ENCODE peak calls at places on chromosomes 6 and 20, in four cellular contexts. J is HCT116, L is GM12878, K is HepG2. O is an unnamed sample.

GRCh38 chr6:89921691-89922090 is 27.4 kb downstream of the GJA10 start:
- DNase-seq in J (peak), L (no peak), K (no peak), O (no peak)

GRCh38 chr6:142207265-142207877 is 60.3 kb downstream of the VTA1 start:
- DNase-seq in J (peak), L (no peak), K (peak), O (peak)

GRCh38 chr6:166996406-166996805 is 2.8 kb upstream of the CEP43 start:
- DNase-seq in J (no peak), L (no peak), K (peak), O (no peak)

GRCh38 chr20:4795394-4795793 is 73.7 kb downstream of the PRND start:
- DNase-seq in J (peak), L (no peak), K (peak), O (no peak)

GRCh38 chr20:11890331-11891080 is 27.2 kb upstream of the BTBD3 start:
- DNase-seq in J (peak), L (peak), K (peak), O (peak)

GRCh38 chr6:20319520-20320357 is 81.9 kb upstream of the E2F3 start:
- DNase-seq in J (no peak), L (peak), K (no peak), O (no peak)

GRCh38 chr6:11900662-11901598 is 111.2 kb upstream of the HIVEP1 start:
- DNase-seq in J (no peak), L (no peak), K (no peak), O (peak)

GRCh38 chr20:1657556-1658334 is at the start of gene SIRPG:
- DNase-seq in J (no peak), L (no peak), K (no peak), O (no peak)

GRCh38 chr20:13274311-13274965 is 53.4 kb downstream of the ISM1 start:
- DNase-seq in J (no peak), L (no peak), K (no peak), O (no peak)

GRCh38 chr20:20593447-20594170 is 118.8 kb downstream of the RALGAPA2 start:
- DNase-seq in J (peak), L (no peak), K (peak), O (peak)

GRCh38 chr6:93424303-93425064 is 5.1 kb upstream of the EPHA7 start:
- DNase-seq in J (no peak), L (no peak), K (no peak), O (peak)

GRCh38 chr20:36607586-36608387 is 2.2 kb downstream of the RAB5IF start:
- DNase-seq in J (no peak), L (no peak), K (peak), O (no peak)

GRCh38 chr20:25437153-25437581 is 29.7 kb downstream of the GINS1 start:
- DNase-seq in J (no peak), L (no peak), K (no peak), O (peak)

GRCh38 chr6:24323632-24324337 is 34.1 kb downstream of the DCDC2 start:
- DNase-seq in J (no peak), L (no peak), K (peak), O (no peak)

GRCh38 chr6:45718901-45719300 is 296.8 kb downstream of the CLIC5 start:
- DNase-seq in J (no peak), L (no peak), K (no peak), O (no peak)

GRCh38 chr6:70059047-70059719 is 192.8 kb downstream of the COL19A1 start:
- DNase-seq in J (no peak), L (no peak), K (no peak), O (no peak)

GRCh38 chr6:110965629-110966229 is 7.2 kb downstream of the GTF3C6 start:
- DNase-seq in J (no peak), L (no peak), K (no peak), O (no peak)

GRCh38 chr6:167314180-167314821 is 10.6 kb upstream of the TTLL2 start:
- DNase-seq in J (no peak), L (no peak), K (no peak), O (no peak)

GRCh38 chr6:33209856-33210255 is 1.6 kb downstream of the RING1 start:
- DNase-seq in J (no peak), L (no peak), K (no peak), O (no peak)

GRCh38 chr6:25640871-25641270 is 11.1 kb upstream of the SCGN start:
- DNase-seq in J (no peak), L (no peak), K (no peak), O (no peak)

GRCh38 chr6:7051780-7052440 is 55.9 kb upstream of the RREB1 start:
- DNase-seq in J (no peak), L (no peak), K (no peak), O (peak)

GRCh38 chr20:49915380-49916145 is at the start of gene SPATA2:
- DNase-seq in J (peak), L (peak), K (peak), O (peak)
- TF ChIP-seq JUND in J (no peak), L (no peak), K (peak), O (no peak)

DNA sequence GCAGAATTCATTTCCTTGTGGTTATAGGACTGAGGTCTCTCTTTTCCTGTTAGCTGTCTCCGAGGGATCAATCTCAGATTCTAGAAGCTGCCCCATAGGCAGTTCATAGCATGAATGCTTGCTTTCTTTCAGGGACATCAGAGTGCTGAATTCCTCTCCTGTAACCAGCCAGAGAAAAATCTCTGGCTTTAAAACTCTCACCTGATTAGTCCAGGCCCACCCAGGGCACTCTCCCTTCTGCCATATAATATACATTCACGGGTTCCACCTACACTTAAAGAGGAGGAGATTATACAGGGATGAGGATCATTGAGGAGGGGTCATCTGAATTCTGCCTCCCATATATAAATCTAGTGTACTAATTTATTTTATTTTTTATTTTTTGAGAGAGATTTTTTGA is 2.1 kb upstream of the KCNS1 start:
- DNase-seq in J (no peak), L (no peak), K (no peak), O (no peak)
- TF ChIP-seq JUND in J (no peak), L (no peak), K (no peak), O (no peak)

DNA sequence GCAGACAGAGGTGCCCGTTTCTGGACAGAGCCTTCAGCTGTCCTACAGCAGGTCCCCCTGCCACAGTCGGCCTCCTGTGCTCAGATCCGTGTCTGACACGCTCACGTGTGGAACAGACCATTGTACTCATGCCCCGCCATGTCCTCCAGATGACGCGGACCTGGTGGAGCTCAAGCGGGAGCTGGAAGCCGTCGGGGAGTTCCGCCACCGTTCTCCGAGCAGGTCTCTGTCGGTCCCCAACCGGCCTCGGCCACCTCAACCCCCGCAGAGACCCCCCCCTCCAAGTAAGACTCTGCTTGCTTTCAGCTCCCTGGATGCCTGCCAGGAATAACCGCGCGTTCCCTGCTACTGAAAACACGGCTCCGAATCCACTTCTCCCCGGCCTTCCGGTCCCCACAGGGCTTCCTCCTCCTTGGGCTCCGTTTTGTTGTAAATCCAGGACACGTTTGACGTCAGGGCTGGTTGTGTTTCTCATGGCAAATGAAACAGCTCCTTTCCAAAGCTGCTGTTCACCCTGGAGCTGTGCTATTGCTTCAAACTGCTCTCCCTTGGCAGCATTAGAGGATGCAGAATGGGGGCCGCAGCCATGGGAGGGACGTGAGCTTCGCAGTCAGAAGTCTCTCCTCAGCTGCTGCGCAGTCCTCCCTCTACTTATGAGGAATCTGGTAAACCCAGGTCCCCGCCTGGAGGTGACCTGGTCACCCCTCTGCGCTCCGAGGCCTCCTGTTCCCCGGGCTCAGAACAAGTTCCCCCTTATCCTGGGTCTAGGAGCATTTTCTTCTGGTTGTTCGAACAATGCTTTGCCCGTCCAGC is 81.2 kb downstream of the SERAC1 start:
- DNase-seq in J (no peak), L (no peak), K (no peak), O (no peak)
- TF ChIP-seq JUND in J (no peak), L (no peak), K (no peak), O (no peak)

GRCh38 chr6:4637691-4638433 is 138.3 kb upstream of the CDYL start:
- DNase-seq in J (peak), L (peak), K (no peak), O (no peak)
- TF ChIP-seq JUND in J (peak), L (no peak), K (no peak), O (no peak)

GRCh38 chr20:24194133-24194532 is 205.6 kb upstream of the GGTLC1 start:
- DNase-seq in J (no peak), L (no peak), K (no peak), O (no peak)
- TF ChIP-seq JUND in J (no peak), L (no peak), K (no peak), O (no peak)

DNA sequence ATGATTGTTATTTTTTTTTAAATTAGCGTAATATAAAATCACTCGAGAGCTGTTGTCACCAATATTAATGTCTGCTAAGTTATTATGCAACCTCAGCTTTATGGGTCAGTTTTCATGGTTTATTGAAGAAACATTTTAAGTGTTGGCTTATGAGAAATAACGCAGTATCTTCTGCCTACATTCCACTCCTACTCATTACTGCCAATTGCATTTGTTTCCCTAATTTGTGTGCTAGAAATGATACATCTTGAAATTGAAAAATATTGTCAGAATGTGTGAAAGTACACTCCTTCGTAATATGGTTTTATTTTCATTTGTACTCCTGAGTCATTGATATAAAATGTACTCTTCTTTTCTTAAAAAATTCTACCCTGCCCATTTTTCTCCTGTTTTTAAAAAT is 333.3 kb upstream of the HSF2 start:
- DNase-seq in J (no peak), L (no peak), K (no peak), O (no peak)
- TF ChIP-seq JUND in J (no peak), L (no peak), K (no peak), O (no peak)

DNA sequence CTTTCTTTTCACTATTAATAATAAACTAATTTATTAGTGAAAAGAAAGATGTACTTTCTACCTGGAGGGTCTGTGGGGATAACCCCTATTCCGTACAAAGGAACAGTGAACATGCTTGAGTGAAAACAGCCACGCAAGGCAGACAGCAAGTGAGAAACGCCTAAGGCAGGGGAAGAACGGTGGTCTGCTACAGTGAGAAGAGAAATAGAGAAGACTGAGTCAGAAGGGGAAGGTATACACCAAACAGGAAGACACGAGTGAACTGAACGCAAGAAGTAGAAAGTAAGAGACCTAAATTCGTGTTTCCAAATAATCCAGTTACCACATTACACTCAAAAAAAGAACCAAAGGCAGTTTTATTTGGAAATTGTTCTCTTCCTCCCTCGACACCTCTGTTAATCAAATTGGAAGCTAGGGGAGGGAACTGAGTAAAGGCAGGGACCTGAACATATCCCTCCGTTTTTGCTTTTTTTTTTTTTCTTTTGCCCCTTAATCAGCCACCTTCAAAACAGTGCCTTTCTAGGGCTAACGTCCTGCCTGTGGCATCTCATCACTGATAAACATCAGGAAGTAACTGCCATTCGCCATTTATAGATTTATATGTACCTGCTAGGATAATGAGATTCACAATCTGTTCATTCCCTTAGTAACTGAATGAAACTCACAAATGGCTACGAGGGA is 48.9 kb downstream of the ATXN1 start:
- DNase-seq in J (no peak), L (no peak), K (no peak), O (no peak)
- TF ChIP-seq JUND in J (no peak), L (peak), K (no peak), O (no peak)

GRCh38 chr6:159982726-159983506 is 14.0 kb downstream of the IGF2R start:
- DNase-seq in J (no peak), L (no peak), K (no peak), O (no peak)
- TF ChIP-seq JUND in J (no peak), L (no peak), K (no peak), O (no peak)

DNA sequence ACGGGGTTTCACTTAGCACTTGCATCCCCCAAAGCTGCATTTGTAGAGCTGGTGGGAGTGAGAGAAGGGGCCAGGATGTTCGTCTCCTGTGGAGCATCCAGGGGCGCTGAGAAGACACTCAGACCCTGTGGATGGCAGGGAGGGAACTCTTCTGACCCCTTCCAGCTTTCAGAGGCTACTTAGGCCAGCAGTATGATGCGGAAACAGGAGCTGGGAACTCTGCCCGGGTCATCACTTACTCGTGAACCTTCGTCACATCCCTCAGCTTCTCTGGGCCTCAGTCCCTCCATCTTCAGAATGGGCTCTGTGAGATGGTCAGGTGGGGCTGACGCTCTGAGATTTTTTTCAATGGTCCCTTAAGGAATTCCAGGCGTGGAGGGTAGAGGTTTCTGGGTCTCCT is 228.5 kb downstream of the TAF4 start:
- DNase-seq in J (no peak), L (no peak), K (no peak), O (no peak)
- TF ChIP-seq JUND in J (no peak), L (no peak), K (no peak), O (no peak)

DNA sequence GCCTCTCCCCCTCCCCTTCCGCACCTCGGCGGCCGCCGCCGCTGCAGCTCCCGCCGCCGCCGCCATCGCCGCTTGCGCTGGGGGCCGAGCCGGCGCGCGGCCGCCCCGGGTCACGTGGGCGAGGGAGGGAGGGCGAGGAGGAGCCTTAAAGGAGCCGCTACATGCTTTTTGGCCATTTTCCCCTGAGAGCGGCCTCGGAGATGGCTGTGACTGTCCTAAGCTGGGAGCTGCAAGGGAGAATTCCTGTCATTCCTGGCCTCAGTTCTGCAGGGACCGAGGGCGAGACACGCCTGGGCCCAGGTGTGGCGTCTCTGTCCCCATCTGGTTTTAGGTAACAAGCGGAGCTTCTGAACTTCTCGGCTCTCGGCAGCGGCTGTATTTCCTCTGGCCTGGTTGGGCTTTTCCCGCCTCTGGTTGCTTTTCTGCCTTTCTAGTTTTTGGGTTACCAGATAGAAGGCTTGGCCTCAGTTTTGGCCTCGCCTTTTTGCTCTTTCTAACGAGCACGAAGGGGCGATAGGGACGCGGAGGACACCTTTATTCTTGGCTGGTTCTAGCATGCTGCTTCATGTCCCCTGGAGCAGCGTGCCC is at the start of gene EHMT2:
- DNase-seq in J (peak), L (no peak), K (peak), O (peak)
- TF ChIP-seq JUND in J (no peak), L (no peak), K (peak), O (no peak)

O was measured in T47D.